ENCODE peak calls at places on chromosomes 3 and 15, in nine cellular contexts. One of them, this sample, is unnamed.

GRCh38 chr3:155917781-155918180 is 47.3 kb downstream of the GMPS start:
- DNase-seq in astrocyte of the spinal cord: no peak
- DNase-seq in amniotic epithelial cell: no peak
- DNase-seq in stimulated activated CD4-positive, alpha-beta T cell treated with anti-CD3 and anti-CD28 coated beads, Interleukin-4, amount 100 ng/mL, for 4 hours: no peak
- DNase-seq in right lobe of liver: no peak
- DNase-seq in WTC11: no peak
- DNase-seq in neuronal stem cell: no peak
- DNase-seq in activated CD8-positive, alpha-beta memory T cell treated with anti-CD3 and anti-CD28 coated beads for 48 hours: no peak
- DNase-seq in H4: no peak
- DNase-seq in this sample: peak; percentile 37

GRCh38 chr3:11835028-11835639 is 11.6 kb downstream of the TAMM41 start:
- DNase-seq in astrocyte of the spinal cord: peak; percentile 47
- DNase-seq in amniotic epithelial cell: peak; percentile 46
- DNase-seq in stimulated activated CD4-positive, alpha-beta T cell treated with anti-CD3 and anti-CD28 coated beads, Interleukin-4, amount 100 ng/mL, for 4 hours: no peak
- DNase-seq in right lobe of liver: no peak
- DNase-seq in WTC11: no peak
- DNase-seq in neuronal stem cell: no peak
- DNase-seq in activated CD8-positive, alpha-beta memory T cell treated with anti-CD3 and anti-CD28 coated beads for 48 hours: no peak
- DNase-seq in H4: no peak
- DNase-seq in this sample: peak; percentile 46

GRCh38 chr15:67188551-67189218 is 65.8 kb downstream of the AAGAB start:
- DNase-seq in astrocyte of the spinal cord: peak; percentile 84
- DNase-seq in amniotic epithelial cell: peak; percentile 60
- DNase-seq in stimulated activated CD4-positive, alpha-beta T cell treated with anti-CD3 and anti-CD28 coated beads, Interleukin-4, amount 100 ng/mL, for 4 hours: no peak
- DNase-seq in right lobe of liver: no peak
- DNase-seq in WTC11: no peak
- DNase-seq in neuronal stem cell: no peak
- DNase-seq in activated CD8-positive, alpha-beta memory T cell treated with anti-CD3 and anti-CD28 coated beads for 48 hours: no peak
- DNase-seq in H4: no peak
- DNase-seq in this sample: peak; percentile 90

GRCh38 chr15:88664151-88664778 is 25.4 kb downstream of the ISG20 start:
- DNase-seq in astrocyte of the spinal cord: no peak
- DNase-seq in amniotic epithelial cell: peak; percentile 16
- DNase-seq in stimulated activated CD4-positive, alpha-beta T cell treated with anti-CD3 and anti-CD28 coated beads, Interleukin-4, amount 100 ng/mL, for 4 hours: no peak
- DNase-seq in right lobe of liver: no peak
- DNase-seq in WTC11: no peak
- DNase-seq in neuronal stem cell: no peak
- DNase-seq in activated CD8-positive, alpha-beta memory T cell treated with anti-CD3 and anti-CD28 coated beads for 48 hours: no peak
- DNase-seq in H4: no peak
- DNase-seq in this sample: no peak

GRCh38 chr15:52466134-52466701 is 62.5 kb downstream of the MYO5A start:
- DNase-seq in astrocyte of the spinal cord: no peak
- DNase-seq in amniotic epithelial cell: no peak
- DNase-seq in stimulated activated CD4-positive, alpha-beta T cell treated with anti-CD3 and anti-CD28 coated beads, Interleukin-4, amount 100 ng/mL, for 4 hours: peak; percentile 17
- DNase-seq in right lobe of liver: no peak
- DNase-seq in WTC11: peak; percentile 51
- DNase-seq in neuronal stem cell: no peak
- DNase-seq in activated CD8-positive, alpha-beta memory T cell treated with anti-CD3 and anti-CD28 coated beads for 48 hours: peak; percentile 36
- DNase-seq in H4: no peak
- DNase-seq in this sample: no peak

GRCh38 chr3:126121632-126122031 is 37.7 kb upstream of the SLC41A3 start:
- DNase-seq in astrocyte of the spinal cord: no peak
- DNase-seq in amniotic epithelial cell: no peak
- DNase-seq in stimulated activated CD4-positive, alpha-beta T cell treated with anti-CD3 and anti-CD28 coated beads, Interleukin-4, amount 100 ng/mL, for 4 hours: no peak
- DNase-seq in right lobe of liver: no peak
- DNase-seq in WTC11: no peak
- DNase-seq in neuronal stem cell: no peak
- DNase-seq in activated CD8-positive, alpha-beta memory T cell treated with anti-CD3 and anti-CD28 coated beads for 48 hours: no peak
- DNase-seq in H4: no peak
- DNase-seq in this sample: no peak

GRCh38 chr3:38247366-38248035 is 18.1 kb upstream of the SLC22A13 start:
- DNase-seq in astrocyte of the spinal cord: peak; percentile 91
- DNase-seq in amniotic epithelial cell: peak; percentile 85
- DNase-seq in stimulated activated CD4-positive, alpha-beta T cell treated with anti-CD3 and anti-CD28 coated beads, Interleukin-4, amount 100 ng/mL, for 4 hours: no peak
- DNase-seq in right lobe of liver: no peak
- DNase-seq in WTC11: no peak
- DNase-seq in neuronal stem cell: no peak
- DNase-seq in activated CD8-positive, alpha-beta memory T cell treated with anti-CD3 and anti-CD28 coated beads for 48 hours: no peak
- DNase-seq in H4: peak; percentile 42
- DNase-seq in this sample: peak; percentile 93

GRCh38 chr3:45712434-45713110 is 23.4 kb downstream of the SACM1L start:
- DNase-seq in astrocyte of the spinal cord: no peak
- DNase-seq in amniotic epithelial cell: no peak
- DNase-seq in stimulated activated CD4-positive, alpha-beta T cell treated with anti-CD3 and anti-CD28 coated beads, Interleukin-4, amount 100 ng/mL, for 4 hours: no peak
- DNase-seq in right lobe of liver: no peak
- DNase-seq in WTC11: no peak
- DNase-seq in neuronal stem cell: no peak
- DNase-seq in activated CD8-positive, alpha-beta memory T cell treated with anti-CD3 and anti-CD28 coated beads for 48 hours: no peak
- DNase-seq in H4: no peak
- DNase-seq in this sample: no peak

GRCh38 chr3:159455741-159456181 is 532.9 kb upstream of the IL12A start:
- DNase-seq in astrocyte of the spinal cord: no peak
- DNase-seq in amniotic epithelial cell: peak; percentile 19
- DNase-seq in stimulated activated CD4-positive, alpha-beta T cell treated with anti-CD3 and anti-CD28 coated beads, Interleukin-4, amount 100 ng/mL, for 4 hours: no peak
- DNase-seq in right lobe of liver: no peak
- DNase-seq in WTC11: no peak
- DNase-seq in neuronal stem cell: no peak
- DNase-seq in activated CD8-positive, alpha-beta memory T cell treated with anti-CD3 and anti-CD28 coated beads for 48 hours: no peak
- DNase-seq in H4: no peak
- DNase-seq in this sample: peak; percentile 19

GRCh38 chr3:37926611-37927010 is 64.0 kb upstream of the VILL start:
- DNase-seq in astrocyte of the spinal cord: no peak
- DNase-seq in amniotic epithelial cell: peak; percentile 68
- DNase-seq in stimulated activated CD4-positive, alpha-beta T cell treated with anti-CD3 and anti-CD28 coated beads, Interleukin-4, amount 100 ng/mL, for 4 hours: no peak
- DNase-seq in right lobe of liver: no peak
- DNase-seq in WTC11: no peak
- DNase-seq in neuronal stem cell: no peak
- DNase-seq in activated CD8-positive, alpha-beta memory T cell treated with anti-CD3 and anti-CD28 coated beads for 48 hours: no peak
- DNase-seq in H4: no peak
- DNase-seq in this sample: no peak

This sample was measured in IMR-90.